ENCODE peak calls at places on chromosomes 3 and 15, in nine cellular contexts. J is ovary, Q is body of pancreas, O is HCT116, X is NB4, K is spleen, N is esophagus squamous epithelium, G is IMR-90, Y is breast epithelium. C is an unnamed sample.

GRCh38 chr3:24588568-24588967 is 93.9 kb upstream of the THRB start:
- DNase-seq in N (no peak), Q (no peak), K (no peak), J (no peak), O (no peak), Y (no peak), G (no peak), X (no peak), C (no peak)

GRCh38 chr3:180980612-180981011 is 8.9 kb downstream of the DNAJC19 start:
- DNase-seq in K (no peak), X (no peak), O (no peak), Y (no peak), Q (no peak), N (no peak), G (peak; percentile 64), J (no peak), C (no peak)

GRCh38 chr15:50260969-50261496 is 4.5 kb downstream of the HDC start:
- DNase-seq in G (no peak), K (no peak), O (no peak), J (no peak), N (no peak), Q (no peak), Y (no peak), X (no peak), C (no peak)

GRCh38 chr3:58779934-58780333 is 113.4 kb upstream of the FAM3D start:
- DNase-seq in X (no peak), Q (no peak), N (no peak), G (no peak), J (no peak), O (no peak), K (no peak), Y (no peak), C (no peak)

GRCh38 chr3:106281231-106281630 is 412.4 kb upstream of the CBLB start:
- DNase-seq in Q (no peak), Y (no peak), N (no peak), K (no peak), O (no peak), X (no peak), G (peak; percentile 77), J (no peak), C (no peak)

GRCh38 chr15:39124155-39124924 is 456.5 kb upstream of the THBS1 start:
- DNase-seq in N (no peak), J (no peak), K (no peak), G (peak; percentile 78), Y (no peak), O (no peak), Q (no peak), X (no peak), C (no peak)

GRCh38 chr3:62007036-62007435 is 366.3 kb downstream of the FEZF2 start:
- DNase-seq in G (peak; percentile 5), K (no peak), O (no peak), N (no peak), X (no peak), Q (no peak), Y (no peak), J (no peak), C (no peak)

GRCh38 chr3:139629033-139629432 is 48.7 kb downstream of the NMNAT3 start:
- DNase-seq in Y (no peak), N (no peak), G (peak; percentile 2), Q (peak; percentile 9), O (peak; percentile 18), X (peak; percentile 38), J (no peak), K (no peak), C (no peak)

GRCh38 chr3:2543247-2543646 is 444.6 kb downstream of the CNTN4 start:
- DNase-seq in Y (no peak), O (no peak), G (no peak), X (no peak), N (no peak), K (no peak), Q (no peak), J (no peak), C (no peak)

GRCh38 chr15:62896969-62897486 is 145.5 kb upstream of the TPM1 start:
- DNase-seq in O (peak; percentile 94), Q (peak; percentile 92), K (no peak), J (peak; percentile 92), X (no peak), N (peak; percentile 7), G (peak; percentile 99), Y (peak; percentile 96), C (peak; percentile 96)

GRCh38 chr15:33029247-33029646 is 165.3 kb downstream of the FMN1 start:
- DNase-seq in J (no peak), G (peak; percentile 15), K (no peak), N (no peak), O (no peak), X (no peak), Y (no peak), Q (no peak), C (no peak)

GRCh38 chr3:49813497-49814174 is at the start of gene UBA7:
- DNase-seq in G (peak; percentile 80), K (peak; percentile 87), Y (no peak), Q (peak; percentile 70), N (no peak), X (peak; percentile 67), O (no peak), J (peak; percentile 63), C (no peak)

GRCh38 chr3:41202834-41203345 is 3.6 kb downstream of the CTNNB1 start:
- DNase-seq in X (peak; percentile 40), J (no peak), N (no peak), K (no peak), G (peak; percentile 61), Y (no peak), O (no peak), Q (peak; percentile 25), C (no peak)

DNA sequence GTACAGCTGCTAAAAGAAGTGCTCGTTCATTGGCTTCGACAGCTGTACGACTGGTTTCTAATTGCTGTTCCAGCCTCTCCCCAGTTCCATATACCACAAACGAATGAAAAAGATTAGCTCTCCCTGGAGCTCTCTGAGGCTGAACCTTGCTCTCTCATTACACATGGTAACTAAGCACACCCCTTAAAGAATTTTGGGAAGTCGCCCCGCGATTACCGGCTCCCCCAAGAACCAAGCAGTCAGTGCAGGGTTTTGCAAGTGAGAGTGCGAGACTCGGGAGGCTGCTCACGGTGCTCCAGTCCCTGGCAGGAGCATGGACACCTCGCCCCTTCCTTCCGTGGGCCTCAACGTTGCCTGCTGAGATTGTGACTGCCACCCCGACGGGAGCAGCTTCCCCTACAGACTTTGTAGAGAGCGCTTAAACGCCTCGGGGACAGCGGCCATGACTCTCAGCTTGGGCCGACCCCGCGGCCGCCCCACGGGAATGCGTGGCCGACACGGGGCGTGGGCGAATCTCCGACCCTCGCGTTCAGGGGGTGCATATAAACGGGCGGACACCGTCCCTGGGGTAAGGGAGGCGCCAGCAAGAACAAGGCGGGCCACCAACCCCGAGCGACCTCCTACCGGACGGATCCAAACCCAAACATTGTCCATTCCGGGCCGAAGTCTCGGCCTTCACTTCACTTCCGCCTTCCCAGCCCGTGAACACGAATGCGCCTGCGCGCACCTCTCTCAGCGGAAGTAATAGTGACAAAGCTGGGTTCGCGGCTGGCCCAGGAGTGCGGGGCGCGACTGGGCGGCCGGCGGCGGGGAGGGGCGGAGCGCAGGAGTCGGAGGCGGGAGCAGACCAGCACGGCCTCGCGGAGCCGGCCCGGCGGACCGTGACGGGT is at the start of gene ATP2C1:
- DNase-seq in Y (peak; percentile 95), J (peak; percentile 97), N (peak; percentile 66), O (peak; percentile 83), G (peak; percentile 93), Q (peak; percentile 98), X (peak; percentile 95), K (peak; percentile 99), C (peak; percentile 99)
- TF ChIP-seq POLR2A in Y (peak; percentile 87), J (peak; percentile 76), N (peak; percentile 51), O (peak; percentile 53), G (peak; percentile 86), Q (peak; percentile 97), X (peak; percentile 88), K (peak; percentile 80), C (no peak)

DNA sequence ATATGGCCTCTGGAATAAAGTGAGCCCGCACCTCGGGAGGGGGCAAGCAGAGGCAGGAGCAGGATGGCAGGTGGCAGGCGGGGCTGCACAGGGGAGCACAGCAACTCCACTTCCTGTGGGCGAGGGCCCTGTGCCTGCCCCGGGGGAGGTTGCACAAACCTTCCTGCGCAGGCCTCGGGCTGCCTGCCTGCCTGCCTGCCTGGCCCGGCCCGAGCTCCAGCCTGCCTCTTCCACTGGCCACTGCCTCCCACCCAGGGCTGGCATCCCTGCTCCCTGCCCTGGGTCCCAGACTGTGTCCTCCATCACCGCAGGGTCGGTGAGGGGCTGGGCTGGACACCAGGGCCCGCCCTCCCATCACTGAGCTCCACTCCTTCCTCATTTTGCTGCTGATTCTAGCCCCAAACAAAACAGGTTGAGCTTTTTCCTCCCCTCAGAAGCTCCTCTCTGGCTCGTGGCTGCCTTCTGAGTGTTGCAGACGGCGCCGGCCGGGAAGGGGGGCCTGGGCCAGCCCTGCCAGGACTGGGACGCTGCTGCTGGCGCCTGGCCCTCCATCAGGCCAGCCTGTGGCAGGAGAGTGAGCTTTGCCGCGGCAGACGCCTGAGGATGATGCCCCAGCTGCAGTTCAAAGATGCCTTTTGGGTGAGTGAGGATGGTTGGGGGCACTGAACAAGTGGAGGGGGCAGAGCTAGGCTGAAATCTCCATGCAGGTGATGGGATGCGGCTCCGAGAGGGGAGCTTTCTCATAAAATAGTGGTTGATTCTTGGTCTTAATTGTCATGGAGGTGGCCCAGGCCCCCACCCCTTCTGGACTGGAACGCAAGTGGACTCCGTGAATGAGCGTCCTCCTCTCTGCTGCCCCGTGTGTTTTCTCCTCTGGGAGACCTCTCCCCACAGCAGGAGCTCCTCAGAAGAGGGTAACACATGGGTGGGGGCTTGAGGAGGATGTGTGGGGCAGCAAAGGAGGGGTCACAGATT is at the start of gene PSTPIP1:
- DNase-seq in O (no peak), N (no peak), G (no peak), Y (peak; percentile 42), K (peak; percentile 96), J (peak; percentile 59), X (peak; percentile 92), Q (no peak), C (peak; percentile 88)
- H3K4me3 ChIP-seq in O (no peak within 1 kb of the TSS), N (peak within 1 kb of the TSS; percentile 40), G (no peak within 1 kb of the TSS), Y (peak within 1 kb of the TSS; percentile 46), K (peak within 1 kb of the TSS; percentile 56), J (no peak within 1 kb of the TSS), X (peak within 1 kb of the TSS; percentile 82), Q (no peak within 1 kb of the TSS), C (no peak within 1 kb of the TSS)

GRCh38 chr3:150626148-150626930 is 23.2 kb downstream of the SELENOT start:
- DNase-seq in Q (no peak), Y (no peak), X (no peak), N (no peak), G (no peak), K (no peak), J (no peak), O (no peak), C (no peak)
- TF ChIP-seq POLR2A in Q (no peak), Y (no peak), X (no peak), N (no peak), G (no peak), K (no peak), J (no peak), O (no peak), C (no peak)

DNA sequence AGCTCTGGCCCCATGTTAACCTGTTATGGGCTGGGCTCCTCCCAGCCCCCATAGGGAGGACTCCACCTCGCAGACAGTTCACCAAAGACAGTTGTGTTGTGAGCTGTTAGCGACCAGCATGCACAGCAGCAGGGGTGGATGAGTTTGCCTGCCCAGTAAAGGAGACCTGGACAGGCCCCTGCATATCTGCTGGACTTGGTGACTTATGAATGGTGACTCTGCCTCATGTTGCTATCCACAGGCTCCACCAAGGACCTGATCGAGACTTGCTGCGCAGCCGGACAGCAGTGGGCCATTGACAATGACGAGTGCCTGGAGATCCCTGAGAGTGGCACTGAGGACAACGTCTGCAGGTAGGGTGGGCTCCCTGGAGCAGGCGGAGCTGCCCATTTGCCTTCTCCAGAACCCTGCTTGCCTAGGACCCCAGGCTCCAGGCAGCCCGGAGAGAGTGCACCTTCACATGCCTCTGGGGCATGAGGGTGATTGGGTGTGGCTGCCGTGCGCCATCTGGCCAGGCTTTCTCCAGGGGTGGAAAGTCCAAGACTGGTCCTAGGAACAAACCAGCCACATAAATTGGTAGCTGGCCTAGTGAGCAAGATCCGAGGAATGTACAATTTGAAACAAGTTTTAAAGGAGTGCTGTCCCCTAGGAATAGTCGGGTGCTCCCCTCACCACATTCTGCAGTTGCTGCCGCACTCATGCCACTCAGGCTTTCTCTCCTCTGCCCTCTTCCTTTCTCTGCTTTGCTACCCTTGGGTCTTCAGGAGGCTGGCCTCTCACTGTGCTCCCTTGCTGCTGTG is 59.1 kb downstream of the FBLN2 start:
- DNase-seq in J (no peak), X (no peak), N (no peak), K (peak; percentile 54), Q (no peak), Y (no peak), O (no peak), G (no peak), C (no peak)
- H3K4me3 ChIP-seq in J (no peak overlapping the region), X (no peak overlapping the region), N (no peak overlapping the region), K (no peak overlapping the region), Q (no peak overlapping the region), Y (no peak overlapping the region), O (no peak overlapping the region), G (no peak overlapping the region), C (no peak overlapping the region)

C was measured in lower leg skin.